ENCODE peak calls at places on chromosome 22, in four cellular contexts. R, S, K and Z are unnamed samples.
A peak's percentile ranks its signal among the peaks of the same experiment; 100 is the strongest.

GRCh38 chr22:21778705-21779363 is 43.2 kb upstream of the YPEL1 start:
- DNase-seq in R (peak; percentile 90), S (peak; percentile 84), K (no peak), Z (no peak)

GRCh38 chr22:19292262-19293230 is 1.0 kb upstream of the CLTCL1 start:
- DNase-seq in R (no peak), S (peak; percentile 26), K (no peak), Z (no peak)

GRCh38 chr22:46628756-46629155 is 8.6 kb downstream of the GRAMD4 start:
- DNase-seq in R (no peak), S (no peak), K (no peak), Z (no peak)

GRCh38 chr22:35470903-35471321 is 69.7 kb upstream of the RASD2 start:
- DNase-seq in R (peak; percentile 33), S (peak; percentile 38), K (no peak), Z (no peak)

GRCh38 chr22:45204751-45205623 is 35.7 kb downstream of the KIAA0930 start:
- DNase-seq in R (no peak), S (no peak), K (no peak), Z (no peak)

GRCh38 chr22:24207264-24208011 is 26.2 kb downstream of the SUSD2 start:
- DNase-seq in R (no peak), S (no peak), K (no peak), Z (no peak)

GRCh38 chr22:22424210-22424800 is 84.2 kb downstream of the ZNF280B start:
- DNase-seq in R (no peak), S (peak; percentile 22), K (no peak), Z (no peak)

GRCh38 chr22:40782521-40782920 is 36.6 kb downstream of the SLC25A17 start:
- DNase-seq in R (no peak), S (no peak), K (no peak), Z (no peak)

GRCh38 chr22:47195676-47196492 is 433.4 kb downstream of the TBC1D22A start:
- DNase-seq in R (no peak), S (no peak), K (no peak), Z (no peak)

GRCh38 chr22:27804683-27805297 is 3.2 kb upstream of the MN1 start:
- DNase-seq in R (peak; percentile 64), S (peak; percentile 47), K (no peak), Z (no peak)

GRCh38 chr22:21941921-21942320 is 10.7 kb downstream of the PPM1F start:
- DNase-seq in R (no peak), S (no peak), K (no peak), Z (no peak)

GRCh38 chr22:30868663-30869385 is 99.8 kb downstream of the MORC2 start:
- DNase-seq in R (peak; percentile 75), S (peak; percentile 19), K (no peak), Z (no peak)

GRCh38 chr22:47645450-47645914 is 883.0 kb downstream of the TBC1D22A start:
- DNase-seq in R (no peak), S (no peak), K (no peak), Z (no peak)

GRCh38 chr22:46122511-46122971 is 27.8 kb upstream of the PPARA start:
- DNase-seq in R (peak; percentile 46), S (peak; percentile 84), K (no peak), Z (no peak)

GRCh38 chr22:47423861-47424820 is 661.7 kb downstream of the TBC1D22A start:
- DNase-seq in R (no peak), S (no peak), K (no peak), Z (no peak)

GRCh38 chr22:23478175-23478574 is 101.9 kb downstream of the IGLL1 start:
- DNase-seq in R (no peak), S (peak; percentile 11), K (no peak), Z (no peak)

GRCh38 chr22:46049726-46050450 is 72.9 kb upstream of the WNT7B start:
- DNase-seq in R (no peak), S (no peak), K (no peak), Z (no peak)

GRCh38 chr22:19891350-19892248 is 36.9 kb upstream of the GNB1L start:
- DNase-seq in R (peak; percentile 89), S (peak; percentile 98), K (peak; percentile 78), Z (no peak)

GRCh38 chr22:21726650-21727049 is 8.9 kb downstream of the YPEL1 start:
- DNase-seq in R (no peak), S (peak; percentile 77), K (peak; percentile 36), Z (no peak)

GRCh38 chr22:48957311-48957986 is 870.2 kb downstream of the BRD1 start:
- DNase-seq in R (no peak), S (no peak), K (no peak), Z (no peak)

GRCh38 chr22:24834845-24835570 is 29.0 kb downstream of the SGSM1 start:
- DNase-seq in R (peak; percentile 11), S (no peak), K (no peak), Z (no peak)

GRCh38 chr22:33853200-33854097 is 66.8 kb downstream of the LARGE1 start:
- DNase-seq in R (peak; percentile 77), S (no peak), K (no peak), Z (peak; percentile 53)

GRCh38 chr22:29011200-29011867 is 50.3 kb downstream of the C22orf31 start:
- DNase-seq in R (no peak), S (no peak), K (no peak), Z (no peak)

GRCh38 chr22:45582955-45583320 is 80.3 kb downstream of the FBLN1 start:
- DNase-seq in R (no peak), S (no peak), K (no peak), Z (no peak)

GRCh38 chr22:46338636-46339035 is 3.1 kb downstream of the TRMU start:
- DNase-seq in R (no peak), S (no peak), K (no peak), Z (no peak)

GRCh38 chr22:48084041-48084748 is 1321.7 kb downstream of the TBC1D22A start:
- DNase-seq in R (no peak), S (no peak), K (no peak), Z (peak; percentile 53)

GRCh38 chr22:46723882-46724281 is 14.2 kb downstream of the CERK start:
- DNase-seq in R (no peak), S (no peak), K (no peak), Z (no peak)

GRCh38 chr22:47033648-47034000 is 271.2 kb downstream of the TBC1D22A start:
- DNase-seq in R (no peak), S (no peak), K (no peak), Z (no peak)

GRCh38 chr22:39473856-39474255 is 17.0 kb downstream of the MGAT3 start:
- DNase-seq in R (no peak), S (no peak), K (no peak), Z (no peak)
- H3K4me1 ChIP-seq in R (peaks cover 40% of the 10 kb centered on the region), S (peaks cover 86% of the 10 kb centered on the region), K (peaks cover 49% of the 10 kb centered on the region), Z (peaks cover 30% of the 10 kb centered on the region)

GRCh38 chr22:32850591-32851517 is 49.3 kb downstream of the TIMP3 start:
- DNase-seq in R (no peak), S (no peak), K (no peak), Z (no peak)
- TF ChIP-seq CHD1 in R (no peak), S (no peak), K (no peak), Z (no peak)

DNA sequence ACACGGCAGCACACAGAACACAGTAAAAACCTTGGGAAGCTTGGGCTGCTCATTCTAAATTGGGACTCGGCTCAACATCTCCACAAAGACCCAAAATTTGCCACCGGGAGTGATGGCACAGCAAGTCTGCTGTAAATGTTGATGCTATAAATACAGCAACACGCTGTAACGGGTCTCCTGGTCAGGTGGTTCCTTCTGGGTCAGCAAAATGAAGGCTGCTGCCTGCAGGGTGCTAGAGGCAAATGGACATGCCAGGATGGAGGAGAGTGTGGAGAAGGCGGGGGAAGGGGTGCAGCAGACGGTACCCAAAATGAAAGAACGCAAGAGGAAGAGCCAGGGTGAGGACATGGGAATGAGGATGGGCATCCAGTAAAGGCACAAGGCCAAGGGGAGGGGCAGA is 30.4 kb downstream of the MAFF start:
- DNase-seq in R (no peak), S (no peak), K (no peak), Z (no peak)
- H3K4me1 ChIP-seq in R (peaks cover 19% of the 10 kb centered on the region), S (no peaks in the 10 kb centered on the region), K (no peaks in the 10 kb centered on the region), Z (no peaks in the 10 kb centered on the region)

GRCh38 chr22:17120711-17121234 is 387 bp downstream of the TMEM121B start:
- DNase-seq in R (no peak), S (peak; percentile 40), K (no peak), Z (no peak)
- TF ChIP-seq CHD1 in R (no peak), S (no peak), K (no peak), Z (no peak)

GRCh38 chr22:41917906-41918791 is 3.3 kb upstream of the SHISA8 start:
- DNase-seq in R (peak; percentile 63), S (no peak), K (no peak), Z (no peak)
- H3K4me1 ChIP-seq in R (no peaks in the 10 kb centered on the region), S (peaks cover 48% of the 10 kb centered on the region), K (peaks cover 13% of the 10 kb centered on the region), Z (peaks cover 64% of the 10 kb centered on the region)

DNA sequence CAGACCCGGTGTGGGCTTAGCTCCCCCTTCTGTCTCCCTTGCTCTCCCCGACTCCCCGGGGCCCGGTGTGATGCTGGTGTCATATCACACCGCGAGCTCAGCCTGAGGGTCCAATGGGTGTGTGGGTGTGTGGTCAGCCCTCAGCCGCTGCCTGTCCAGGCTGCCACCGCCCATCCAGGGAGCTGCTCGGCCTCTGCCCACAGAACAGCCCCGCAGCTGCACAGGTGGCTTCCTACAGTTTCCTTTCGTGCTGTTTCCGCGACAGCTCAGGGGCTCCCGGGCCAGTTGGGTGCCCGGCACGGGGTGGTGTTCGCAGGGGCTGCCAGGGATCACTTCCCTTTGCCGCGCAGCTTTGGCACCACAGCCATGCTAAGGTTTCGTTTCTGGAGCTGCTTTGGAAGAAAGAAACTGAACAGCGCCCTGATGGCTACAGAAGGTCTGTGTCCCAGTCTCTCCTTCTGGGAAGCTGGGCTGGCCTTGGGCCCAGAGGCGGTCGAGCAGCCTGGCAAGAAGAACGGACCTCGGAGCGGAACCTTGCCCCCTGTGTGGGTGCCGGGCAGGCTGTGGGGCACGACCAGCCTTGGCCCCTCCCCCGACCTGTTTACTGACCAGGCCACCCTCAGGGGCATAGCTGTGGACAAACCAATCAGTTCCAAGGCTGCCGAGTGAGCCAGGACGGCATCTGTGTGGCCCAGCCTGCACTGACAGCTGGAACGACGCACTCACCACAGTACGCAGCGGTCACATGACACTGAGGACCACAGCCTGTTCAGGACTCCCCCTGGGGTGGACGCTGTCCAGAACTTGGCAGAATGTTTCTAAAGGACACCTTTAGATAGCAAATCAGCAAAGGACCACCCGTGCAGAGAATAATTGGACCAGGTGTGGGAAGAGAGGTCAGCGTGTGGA is 7.0 kb downstream of the PIM3 start:
- DNase-seq in R (no peak), S (no peak), K (no peak), Z (no peak)
- TF ChIP-seq CHD1 in R (no peak), S (no peak), K (no peak), Z (no peak)

GRCh38 chr22:39631381-39631780 is 60.8 kb downstream of the CACNA1I start:
- DNase-seq in R (no peak), S (no peak), K (no peak), Z (no peak)

GRCh38 chr22:39630721-39631120 is 60.2 kb downstream of the CACNA1I start:
- DNase-seq in R (no peak), S (no peak), K (no peak), Z (no peak)

GRCh38 chr22:39627865-39628562 is 57.5 kb downstream of the CACNA1I start:
- DNase-seq in R (no peak), S (peak; percentile 34), K (no peak), Z (no peak)

GRCh38 chr22:39628563-39629080 is 58.1 kb downstream of the CACNA1I start:
- DNase-seq in R (no peak), S (no peak), K (no peak), Z (no peak)

DNA sequence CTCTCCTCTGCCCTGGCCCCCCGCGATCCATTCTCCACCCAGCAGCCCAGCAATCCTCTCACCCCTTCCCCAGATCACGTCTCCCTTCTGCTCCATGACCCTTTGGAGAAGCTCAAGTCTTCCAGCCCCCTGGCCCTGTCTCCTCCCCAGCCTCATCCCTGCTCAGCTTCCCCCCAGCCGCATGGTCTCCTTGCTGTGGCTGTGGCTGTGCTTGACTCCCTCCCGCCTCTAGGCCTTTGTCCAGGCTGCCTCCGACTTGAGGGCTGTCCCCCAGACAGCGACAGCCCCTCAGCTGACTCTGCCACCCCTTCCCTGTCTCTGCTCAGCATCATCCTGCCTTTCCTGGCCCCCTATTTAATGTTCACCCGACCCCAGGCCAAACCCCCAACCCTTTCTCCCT is 59.3 kb downstream of the CACNA1I start:
- DNase-seq in R (no peak), S (no peak), K (no peak), Z (no peak)
- H3K4me1 ChIP-seq in R (peaks cover 2% of the 10 kb centered on the region), S (peaks cover 56% of the 10 kb centered on the region), K (peaks cover 10% of the 10 kb centered on the region), Z (no peaks in the 10 kb centered on the region)